ENCODE peak calls at places on chromosome 17, in ten cellular contexts. R is left lung; V is CD4-positive, alpha-beta T cell; K is WTC11; D is GM13977; T is fibroblast of lung; Z is breast epithelium; J is heart left ventricle; A is dorsolateral prefrontal cortex; G is endodermal cell. N is an unnamed sample.
A peak's percentile ranks its signal among the peaks of the same experiment; 100 is the strongest.

GRCh38 chr17:29518359-29518758 is 48.5 kb downstream of the ABHD15 start:
- DNase-seq in R (no peak), V (no peak), K (no peak), D (no peak), T (no peak), Z (no peak), J (no peak), A (no peak), G (no peak), N (no peak)

GRCh38 chr17:30493802-30494201 is 16.6 kb downstream of the GOSR1 start:
- DNase-seq in R (no peak), V (no peak), K (no peak), D (no peak), T (no peak), Z (no peak), J (no peak), A (no peak), G (no peak), N (no peak)

GRCh38 chr17:28347261-28347891 is 10.0 kb downstream of the POLDIP2 start:
- DNase-seq in R (no peak), V (no peak), K (no peak), D (no peak), T (peak; percentile 97), Z (peak; percentile 69), J (no peak), A (no peak), G (peak; percentile 75), N (no peak)

GRCh38 chr17:57999496-58000017 is 7.5 kb downstream of the SRSF1 start:
- DNase-seq in R (no peak), V (no peak), K (no peak), D (peak; percentile 45), T (peak; percentile 58), Z (no peak), J (no peak), A (no peak), G (no peak), N (peak; percentile 83)

GRCh38 chr17:3663102-3664011 is 5.0 kb downstream of the TAX1BP3 start:
- DNase-seq in R (no peak), V (no peak), K (no peak), D (no peak), T (no peak), Z (no peak), J (no peak), A (peak; percentile 17), G (peak; percentile 51), N (no peak)

GRCh38 chr17:41580244-41580575 is 6.5 kb downstream of the KRT14 start:
- DNase-seq in R (no peak), V (no peak), K (no peak), D (no peak), T (no peak), Z (no peak), J (no peak), A (no peak), G (no peak), N (no peak)

GRCh38 chr17:41100081-41100480 is 1.9 kb downstream of the KRTAP4-16 start:
- DNase-seq in R (no peak), V (no peak), K (no peak), D (no peak), T (no peak), Z (no peak), J (no peak), A (no peak), G (no peak), N (no peak)

GRCh38 chr17:81685108-81685507 is 1.3 kb downstream of the HGS start:
- DNase-seq in R (no peak), V (peak; percentile 21), K (no peak), D (no peak), T (peak; percentile 76), Z (no peak), J (no peak), A (peak; percentile 24), G (peak; percentile 52), N (no peak)

GRCh38 chr17:1710807-1711553 is 803 bp upstream of the TLCD2 start:
- DNase-seq in R (no peak), V (no peak), K (peak; percentile 45), D (no peak), T (peak; percentile 20), Z (no peak), J (no peak), A (no peak), G (peak; percentile 76), N (no peak)

GRCh38 chr17:56540791-56541190 is 52.7 kb upstream of the NOG start:
- DNase-seq in R (no peak), V (no peak), K (no peak), D (no peak), T (no peak), Z (no peak), J (no peak), A (no peak), G (peak; percentile 62), N (no peak)

GRCh38 chr17:71885662-71886061 is 235.2 kb upstream of the SOX9 start:
- DNase-seq in R (no peak), V (no peak), K (no peak), D (no peak), T (no peak), Z (no peak), J (no peak), A (no peak), G (no peak), N (peak; percentile 40)
- TF ChIP-seq CTCF in R (no peak), V (no peak), K (no peak), D (no peak), T (no peak), Z (no peak), J (no peak), A (no peak), G (no peak), N (no peak)

DNA sequence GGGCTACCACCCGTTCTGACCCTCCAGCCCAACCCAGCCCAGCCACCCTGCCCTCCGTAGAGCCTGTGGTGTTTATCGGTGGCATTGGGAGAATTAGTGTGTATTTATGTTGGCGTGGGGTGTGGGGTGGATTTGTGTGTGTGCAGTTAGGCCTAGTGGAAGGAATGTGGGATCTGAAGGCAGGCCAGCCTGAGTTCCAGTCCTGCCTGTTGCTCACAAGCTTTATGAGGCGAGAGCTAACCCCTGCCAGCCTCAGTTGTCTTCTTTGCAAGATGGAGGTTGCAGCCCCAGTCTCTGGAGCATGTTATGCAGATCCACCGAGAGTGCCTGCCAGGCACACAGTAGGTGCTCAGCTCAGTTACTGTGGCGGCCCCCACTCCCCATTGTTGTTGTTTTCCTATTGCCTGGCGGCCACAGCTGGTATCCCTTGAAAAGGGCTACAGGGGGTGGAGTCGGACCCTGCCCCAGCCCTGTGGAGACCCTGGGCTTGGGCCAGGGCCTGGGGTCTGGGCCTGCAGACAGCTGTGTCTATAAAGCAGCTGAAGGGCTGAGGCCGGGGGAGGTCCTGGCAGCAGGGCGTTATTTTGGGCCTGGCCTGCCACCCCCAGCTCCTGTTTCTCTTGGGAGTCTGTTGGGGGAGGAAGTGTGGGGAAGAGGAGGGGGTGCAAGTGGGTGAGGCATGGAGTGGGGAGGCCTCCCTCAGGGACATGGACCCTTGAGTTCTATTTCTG is 5.1 kb downstream of the ERBB2 start:
- DNase-seq in R (peak; percentile 60), V (no peak), K (peak; percentile 38), D (no peak), T (peak; percentile 38), Z (no peak), J (no peak), A (no peak), G (peak; percentile 80), N (no peak)
- TF ChIP-seq CTCF in R (peak; percentile 17), V (no peak), K (no peak), D (no peak), T (peak; percentile 30), Z (no peak), J (peak; percentile 11), A (no peak), G (peak; percentile 53), N (no peak)

GRCh38 chr17:75270218-75270965 is 639 bp downstream of the MIF4GD start:
- DNase-seq in R (peak; percentile 91), V (peak; percentile 27), K (peak; percentile 66), D (peak; percentile 86), T (peak; percentile 76), Z (peak; percentile 66), J (peak; percentile 82), A (peak; percentile 54), G (peak; percentile 90), N (peak; percentile 81)
- TF ChIP-seq CTCF in R (no peak), V (no peak), K (no peak), D (peak; percentile 45), T (peak; percentile 36), Z (peak; percentile 22), J (peak; percentile 33), A (no peak), G (peak; percentile 39), N (peak; percentile 40)

GRCh38 chr17:61487668-61488595 is 35.7 kb downstream of the TBX4 start:
- DNase-seq in R (peak; percentile 35), V (no peak), K (no peak), D (no peak), T (no peak), Z (no peak), J (no peak), A (no peak), G (peak; percentile 34), N (no peak)

GRCh38 chr17:61485067-61485775 is 33.0 kb downstream of the TBX4 start:
- DNase-seq in R (no peak), V (no peak), K (no peak), D (no peak), T (peak; percentile 44), Z (no peak), J (no peak), A (no peak), G (peak; percentile 40), N (no peak)

GRCh38 chr17:61484174-61484573 is 32.0 kb downstream of the TBX4 start:
- DNase-seq in R (no peak), V (no peak), K (no peak), D (no peak), T (no peak), Z (no peak), J (no peak), A (no peak), G (no peak), N (no peak)

GRCh38 chr17:61487161-61487654 is 35.0 kb downstream of the TBX4 start:
- DNase-seq in R (peak; percentile 50), V (no peak), K (no peak), D (no peak), T (no peak), Z (no peak), J (no peak), A (no peak), G (peak; percentile 52), N (no peak)

DNA sequence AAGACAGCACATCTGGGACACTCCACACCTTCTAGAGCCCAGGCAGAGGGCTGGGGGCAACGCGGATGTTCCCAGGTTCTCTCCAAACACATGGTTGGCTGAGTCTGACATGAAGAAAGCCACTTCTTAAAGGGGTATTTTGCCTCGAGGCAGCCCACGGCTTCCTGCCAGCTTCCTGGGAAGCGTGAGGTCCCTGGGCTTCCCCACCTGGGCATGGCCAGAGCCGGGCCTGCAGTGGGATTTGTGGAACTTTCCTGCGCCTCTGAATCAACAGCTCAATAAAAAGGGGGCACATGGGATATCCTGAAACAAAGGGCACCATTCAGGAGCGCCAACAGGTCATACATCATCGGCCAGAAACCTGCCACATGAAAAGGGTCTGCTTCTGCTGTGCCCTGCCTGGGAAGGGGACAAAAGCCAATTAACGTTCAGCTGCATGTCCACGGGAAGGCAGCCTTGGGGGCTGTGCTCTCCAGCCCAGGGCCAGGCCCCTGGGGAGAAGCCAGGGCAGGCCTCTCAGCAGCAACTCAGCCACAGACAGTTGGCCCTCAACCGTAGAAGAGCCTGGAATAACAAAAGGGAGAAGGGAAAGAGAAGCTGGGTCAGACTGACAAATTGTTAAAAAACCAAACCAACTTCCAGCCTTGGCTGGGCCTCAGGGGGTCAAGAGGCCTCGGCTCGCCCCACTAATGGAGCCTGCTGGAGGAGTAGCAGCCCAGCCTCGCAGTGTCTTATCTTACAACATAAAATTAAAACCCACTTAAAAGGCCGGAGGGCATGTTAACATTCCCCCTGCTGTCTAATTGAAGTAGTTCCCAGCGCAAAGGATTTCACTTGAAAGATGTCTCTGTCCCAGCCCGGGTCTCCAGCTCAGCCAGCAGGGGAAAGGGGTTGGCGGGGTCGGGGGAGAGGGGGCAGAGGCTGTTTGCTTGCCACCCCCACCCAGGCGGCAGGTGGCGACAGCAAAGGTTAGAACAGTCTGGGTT is 34.2 kb downstream of the TBX4 start:
- DNase-seq in R (peak; percentile 42), V (no peak), K (no peak), D (no peak), T (no peak), Z (no peak), J (no peak), A (no peak), G (peak; percentile 68), N (no peak)
- TF ChIP-seq CTCF in R (no peak), V (no peak), K (no peak), D (no peak), T (peak; percentile 20), Z (no peak), J (no peak), A (no peak), G (peak; percentile 51), N (no peak)

N was measured in GM12865.